ENCODE peak calls at places on chromosome 6, in ten cellular contexts. J, G, D, C, U, Y, Z, E, O and I are unnamed samples. For H3K9me3, the result is how much of the 10 kb centered on the place peaks cover.

GRCh38 chr6:57822896-57823358 is 505.5 kb downstream of the PRIM2 start:
- DNase-seq in J (no peak), Y (no peak), G (peak), C (no peak), O (no peak), U (no peak), E (no peak), D (no peak), Z (no peak), I (no peak)

GRCh38 chr6:111458670-111459232 is 24.3 kb downstream of the REV3L start:
- DNase-seq in Z (no peak), U (no peak), C (no peak), J (no peak), G (no peak), D (no peak), O (no peak), Y (no peak), E (no peak), I (no peak)

GRCh38 chr6:19180348-19181073 is 656.7 kb upstream of the ID4 start:
- DNase-seq in Y (no peak), C (peak), D (peak), J (peak), U (peak), O (peak), E (peak), G (peak), Z (no peak), I (peak)

GRCh38 chr6:90074161-90074560 is 179.9 kb downstream of the GJA10 start:
- DNase-seq in D (no peak), J (no peak), Y (no peak), Z (no peak), O (no peak), U (no peak), E (no peak), G (no peak), C (no peak), I (no peak)

GRCh38 chr6:66675906-66676305 is 968.9 kb upstream of the EYS start:
- DNase-seq in D (no peak), G (no peak), U (no peak), O (no peak), E (no peak), C (no peak), J (no peak), Y (no peak), Z (no peak), I (no peak)

GRCh38 chr6:155340464-155341129 is 26.3 kb upstream of the TFB1M start:
- DNase-seq in C (no peak), O (no peak), U (no peak), J (no peak), E (no peak), Z (peak), Y (no peak), G (no peak), D (no peak), I (no peak)

GRCh38 chr6:44967481-44967880 is 360.6 kb upstream of the RUNX2 start:
- DNase-seq in C (no peak), D (no peak), E (no peak), U (no peak), G (no peak), O (no peak), Z (no peak), Y (no peak), J (no peak), I (no peak)

GRCh38 chr6:54861846-54862616 is 15.5 kb downstream of the FAM83B start:
- DNase-seq in E (no peak), C (no peak), Z (no peak), Y (no peak), U (no peak), D (no peak), G (no peak), O (no peak), J (no peak), I (no peak)

GRCh38 chr6:15876406-15876805 is 213.6 kb upstream of the DTNBP1 start:
- DNase-seq in O (no peak), Z (no peak), U (no peak), E (no peak), J (no peak), G (no peak), Y (no peak), C (no peak), D (no peak), I (no peak)

GRCh38 chr6:76418657-76419217 is 346.3 kb upstream of the IMPG1 start:
- DNase-seq in C (no peak), D (no peak), G (no peak), Y (no peak), U (no peak), E (no peak), J (no peak), Z (no peak), O (no peak), I (no peak)

GRCh38 chr6:35302604-35303218 is 5.1 kb downstream of the DEF6 start:
- DNase-seq in U (no peak), O (peak), Z (peak), D (peak), Y (no peak), J (no peak), G (no peak), C (no peak), E (peak), I (no peak)
- TF ChIP-seq POLR2A in U (no peak), O (no peak), Z (no peak), D (no peak), Y (no peak), J (no peak), G (no peak), C (no peak), E (no peak), I (no peak)

GRCh38 chr6:107786179-107786578 is 37.9 kb downstream of the SCML4 start:
- DNase-seq in G (no peak), C (no peak), Y (no peak), D (no peak), J (no peak), O (no peak), Z (no peak), E (no peak), U (no peak), I (no peak)

GRCh38 chr6:107784669-107785068 is 39.4 kb downstream of the SCML4 start:
- DNase-seq in Z (no peak), G (no peak), O (no peak), Y (no peak), C (no peak), D (no peak), J (no peak), E (no peak), U (no peak), I (no peak)

GRCh38 chr6:107789361-107789760 is 34.8 kb downstream of the SCML4 start:
- DNase-seq in G (no peak), O (no peak), Y (no peak), Z (no peak), D (no peak), C (no peak), J (no peak), E (no peak), U (no peak), I (no peak)

GRCh38 chr6:107787589-107787960 is 36.5 kb downstream of the SCML4 start:
- DNase-seq in C (no peak), G (no peak), Y (no peak), E (no peak), O (no peak), D (no peak), U (no peak), J (no peak), Z (no peak), I (no peak)

GRCh38 chr6:107786709-107787588 is 37.2 kb downstream of the SCML4 start:
- DNase-seq in D (no peak), U (no peak), J (no peak), E (no peak), Y (no peak), O (no peak), Z (no peak), C (no peak), G (no peak), I (no peak)
- H3K4me3 ChIP-seq in D (no peak), U (no peak), J (no peak), E (no peak), Y (no peak), O (no peak), Z (no peak), C (no peak), G (no peak), I (no peak)

GRCh38 chr6:106805017-106805335 is 169.6 kb downstream of the CD24 start:
- DNase-seq in D (no peak), C (no peak), O (no peak), G (no peak), J (no peak), U (no peak), E (no peak), Z (no peak), Y (no peak), I (no peak)

GRCh38 chr6:106805771-106806170 is 168.8 kb downstream of the CD24 start:
- DNase-seq in D (no peak), O (no peak), Y (no peak), J (no peak), U (no peak), G (no peak), Z (no peak), E (no peak), C (no peak), I (no peak)

GRCh38 chr6:106811088-106811686 is 163.3 kb downstream of the CD24 start:
- DNase-seq in C (no peak), G (no peak), Z (no peak), D (no peak), J (no peak), O (no peak), E (no peak), Y (no peak), U (no peak), I (no peak)

GRCh38 chr6:106808758-106809157 is 165.8 kb downstream of the CD24 start:
- DNase-seq in J (no peak), Z (no peak), C (no peak), O (no peak), U (no peak), D (no peak), G (no peak), Y (no peak), E (no peak), I (no peak)

GRCh38 chr6:106807946-106808611 is 166.4 kb downstream of the CD24 start:
- DNase-seq in Z (no peak), O (no peak), J (no peak), U (no peak), D (no peak), C (no peak), Y (no peak), E (no peak), G (no peak), I (no peak)
- H3K9me3 ChIP-seq in Z (under half), O (half or more), J (under half), U (half or more), D (half or more), C (under half), Y (under half), E (under half), G (under half), I (under half)

GRCh38 chr6:158819213-158819976 is at the start of gene EZR:
- DNase-seq in Y (peak), J (peak), D (peak), E (peak), Z (peak), O (peak), U (peak), G (peak), C (peak), I (peak)
- TF ChIP-seq POLR2A in Y (peak), J (peak), D (no peak), E (no peak), Z (peak), O (no peak), U (no peak), G (no peak), C (peak), I (peak)

GRCh38 chr6:52596371-52597028 is 19.6 kb upstream of the TRAM2 start:
- DNase-seq in U (no peak), G (no peak), D (no peak), J (no peak), Y (no peak), C (no peak), O (no peak), Z (no peak), E (no peak), I (no peak)

GRCh38 chr6:52597738-52598122 is 20.9 kb upstream of the TRAM2 start:
- DNase-seq in O (no peak), Z (no peak), J (no peak), D (no peak), C (no peak), U (no peak), E (no peak), G (no peak), Y (no peak), I (no peak)

GRCh38 chr6:52595796-52596130 is 18.9 kb upstream of the TRAM2 start:
- DNase-seq in E (no peak), O (no peak), D (no peak), G (no peak), U (no peak), Z (no peak), C (no peak), Y (no peak), J (no peak), I (peak)

GRCh38 chr6:52598824-52599190 is 21.9 kb upstream of the TRAM2 start:
- DNase-seq in J (no peak), C (no peak), O (no peak), Y (no peak), Z (no peak), D (no peak), U (no peak), E (no peak), G (no peak), I (no peak)

DNA sequence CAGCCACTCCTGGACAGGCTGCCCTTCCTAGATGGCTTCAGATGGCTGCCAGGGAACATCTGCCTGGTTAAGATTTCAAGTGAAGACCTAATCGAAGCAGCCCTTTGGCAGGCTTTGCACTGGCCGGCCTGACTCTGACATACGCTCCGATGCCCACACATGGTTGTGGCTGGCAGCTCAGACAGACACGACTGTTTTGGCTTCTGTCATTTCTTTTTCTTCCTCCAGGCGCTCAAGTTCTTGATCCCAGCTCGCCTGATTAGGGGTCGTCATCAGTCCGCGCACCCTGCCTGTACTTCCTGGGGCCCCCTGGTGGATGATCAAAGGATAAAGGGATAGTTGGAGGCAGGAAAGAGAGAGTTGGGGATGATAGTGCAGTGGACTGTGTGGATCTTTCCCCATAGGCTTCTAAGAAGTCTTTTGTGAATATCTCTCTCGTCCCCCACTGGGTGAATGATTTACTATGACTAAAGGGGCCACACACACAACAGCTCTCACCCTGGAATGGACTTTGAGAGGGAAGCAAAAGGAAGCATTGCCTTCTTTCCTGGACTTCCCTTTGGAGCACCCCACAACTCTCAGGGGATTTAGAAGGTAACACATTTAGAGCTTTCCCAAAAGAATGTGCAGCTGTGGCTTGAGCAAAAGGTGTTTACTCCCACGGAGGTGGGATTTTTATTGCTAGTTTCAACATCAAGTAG is 21.4 kb upstream of the TRAM2 start:
- DNase-seq in C (peak), Z (peak), U (peak), J (peak), O (peak), G (peak), E (peak), Y (peak), D (peak), I (peak)
- H3K4me3 ChIP-seq in C (peak), Z (no peak), U (no peak), J (no peak), O (no peak), G (no peak), E (peak), Y (no peak), D (peak), I (no peak)

DNA sequence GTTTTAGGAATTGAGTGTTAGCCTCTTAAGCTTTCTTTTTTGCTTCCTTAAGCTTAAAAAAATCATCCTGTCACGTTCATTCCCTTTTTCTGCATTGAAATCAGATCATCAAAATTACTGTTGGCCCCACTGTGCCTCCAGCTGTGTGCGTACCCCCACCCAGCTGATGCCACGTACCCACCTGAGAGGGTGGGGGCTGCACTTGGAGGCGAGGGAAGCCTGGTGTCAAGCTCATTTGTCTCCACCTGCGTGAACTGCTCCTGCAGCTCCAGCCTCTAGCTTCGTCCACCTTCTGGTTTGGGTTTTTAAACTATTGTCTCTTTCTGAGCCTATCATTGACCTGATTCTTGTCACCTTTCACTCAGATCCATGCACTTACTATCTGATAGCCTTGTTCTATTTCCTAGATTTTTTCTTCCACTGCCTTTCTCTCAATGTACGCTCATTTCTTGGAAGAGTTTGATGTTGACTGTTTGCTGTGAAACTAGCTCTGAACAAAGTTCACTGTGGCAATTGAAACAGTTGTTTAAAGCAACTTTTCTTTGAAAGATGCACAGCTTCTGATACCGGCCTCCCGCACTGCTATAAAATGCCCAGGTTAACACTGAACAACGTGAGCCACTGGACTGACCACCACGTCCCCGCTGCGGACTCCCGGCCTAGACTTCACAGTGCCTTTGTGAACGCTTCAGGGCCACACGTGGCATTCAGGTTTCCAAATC is 30.0 kb upstream of the IRF4 start:
- DNase-seq in J (no peak), O (no peak), Z (no peak), D (no peak), E (no peak), C (no peak), Y (no peak), G (no peak), U (no peak), I (no peak)
- H3K9me3 ChIP-seq in J (under half), O (under half), Z (under half), D (under half), E (under half), C (under half), Y (under half), G (under half), U (under half), I (under half)

GRCh38 chr6:158231551-158232444 is 63.6 kb downstream of the GTF2H5 start:
- DNase-seq in G (peak), C (peak), Z (no peak), U (peak), J (peak), Y (peak), O (peak), E (peak), D (peak), I (peak)
- TF ChIP-seq POLR2A in G (no peak), C (peak), Z (no peak), U (no peak), J (no peak), Y (peak), O (no peak), E (no peak), D (no peak), I (no peak)

DNA sequence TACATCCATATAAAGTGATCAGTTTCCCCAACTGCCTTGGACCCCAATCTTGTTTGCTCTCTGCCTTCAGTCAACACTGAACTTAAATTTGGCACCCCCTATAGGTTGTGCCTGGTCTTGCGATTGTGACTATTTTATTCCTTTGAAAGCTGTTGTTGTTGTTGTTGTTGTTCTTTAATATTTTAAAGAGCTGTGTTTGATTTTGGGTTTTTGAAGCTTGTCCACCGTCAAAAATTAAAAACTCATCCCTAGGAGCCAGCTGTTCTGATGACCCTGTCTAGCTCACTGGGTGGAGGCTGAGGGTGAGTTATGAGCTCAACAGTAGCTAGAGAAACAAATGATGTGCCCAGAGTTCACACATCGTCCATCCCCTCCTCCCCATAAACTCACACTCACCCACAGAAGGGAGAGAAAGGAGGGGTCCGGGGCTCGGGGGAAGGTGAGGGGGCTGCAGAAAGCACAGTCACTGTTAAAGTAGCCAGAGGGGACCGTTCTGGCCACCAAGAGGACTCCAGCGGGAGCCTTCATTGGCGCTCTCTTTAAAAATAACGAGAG is 4.0 kb downstream of the SIM1 start:
- DNase-seq in Y (peak), E (no peak), U (no peak), D (no peak), G (no peak), O (no peak), Z (no peak), C (no peak), J (no peak), I (no peak)
- H3K4me3 ChIP-seq in Y (peak), E (no peak), U (peak), D (no peak), G (no peak), O (no peak), Z (no peak), C (no peak), J (no peak), I (no peak)

GRCh38 chr6:31781244-31782125 is 4.4 kb upstream of the VWA7 start:
- DNase-seq in O (no peak), G (no peak), J (no peak), C (no peak), D (no peak), E (no peak), Z (no peak), U (no peak), Y (no peak), I (no peak)
- H3K9me3 ChIP-seq in O (under half), G (under half), J (under half), C (under half), D (under half), E (under half), Z (under half), U (under half), Y (under half), I (under half)

DNA sequence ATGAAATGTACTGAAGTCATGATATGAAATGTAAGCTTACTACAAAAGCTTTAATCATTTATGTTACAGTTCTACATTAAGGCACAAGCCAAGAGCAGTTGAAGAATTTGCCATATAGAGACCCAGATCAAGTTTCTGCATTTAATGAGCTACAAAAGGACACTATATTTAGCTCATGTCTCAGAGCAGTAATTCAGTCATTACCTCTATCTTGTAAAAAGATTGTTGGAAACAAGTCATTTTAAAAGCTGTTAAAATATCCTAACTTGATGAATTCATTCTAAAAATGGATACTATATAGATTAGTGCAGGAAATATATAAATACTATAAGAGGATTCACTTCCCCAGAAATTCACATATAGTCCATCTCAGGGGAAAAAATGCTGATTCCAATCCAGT is 45.2 kb upstream of the RIPPLY2 start:
- DNase-seq in C (no peak), J (no peak), Z (no peak), G (no peak), D (no peak), U (no peak), E (no peak), Y (no peak), O (no peak), I (no peak)
- TF ChIP-seq POLR2A in C (no peak), J (no peak), Z (no peak), G (no peak), D (no peak), U (no peak), E (no peak), Y (no peak), O (no peak), I (no peak)